ENCODE peak calls at places on chromosomes 12 and 14, in four cellular contexts. One of them, this sample, is unnamed.

GRCh38 chr12:52647601-52648000 is 4.4 kb downstream of the KRT2 start:
- DNase-seq in HepG2: no peak
- DNase-seq in GM12878: no peak
- DNase-seq in H1: peak
- DNase-seq in this sample: no peak

GRCh38 chr12:124045671-124046070 is 72.7 kb downstream of the ZNF664 start:
- DNase-seq in HepG2: no peak
- DNase-seq in GM12878: no peak
- DNase-seq in H1: no peak
- DNase-seq in this sample: no peak

GRCh38 chr12:125936502-125936901 is 871.3 kb downstream of the AACS start:
- DNase-seq in HepG2: no peak
- DNase-seq in GM12878: no peak
- DNase-seq in H1: no peak
- DNase-seq in this sample: no peak

GRCh38 chr14:91040545-91040944 is 19.9 kb downstream of the RPS6KA5 start:
- DNase-seq in HepG2: no peak
- DNase-seq in GM12878: no peak
- DNase-seq in H1: no peak
- DNase-seq in this sample: no peak

GRCh38 chr12:53513712-53514415 is 6.6 kb upstream of the NPFF start:
- DNase-seq in HepG2: no peak
- DNase-seq in GM12878: no peak
- DNase-seq in H1: no peak
- DNase-seq in this sample: no peak

GRCh38 chr12:72095025-72095424 is 156.4 kb downstream of the TPH2 start:
- DNase-seq in HepG2: no peak
- DNase-seq in GM12878: no peak
- DNase-seq in H1: no peak
- DNase-seq in this sample: no peak

GRCh38 chr12:65879878-65880277 is 55.6 kb downstream of the HMGA2 start:
- DNase-seq in HepG2: no peak
- DNase-seq in GM12878: no peak
- DNase-seq in H1: no peak
- DNase-seq in this sample: no peak

GRCh38 chr12:105698047-105698446 is 367.6 kb downstream of the C12orf75 start:
- DNase-seq in HepG2: no peak
- DNase-seq in GM12878: no peak
- DNase-seq in H1: no peak
- DNase-seq in this sample: no peak

GRCh38 chr12:113880337-113880736 is 85.8 kb downstream of the RBM19 start:
- DNase-seq in HepG2: no peak
- DNase-seq in GM12878: no peak
- DNase-seq in H1: no peak
- DNase-seq in this sample: no peak

GRCh38 chr14:90517431-90517841 is 120.6 kb downstream of the CALM1 start:
- DNase-seq in HepG2: peak
- DNase-seq in GM12878: no peak
- DNase-seq in H1: no peak
- DNase-seq in this sample: no peak

GRCh38 chr14:89336338-89336737 is 80.7 kb downstream of the FOXN3 start:
- DNase-seq in HepG2: peak
- DNase-seq in GM12878: no peak
- DNase-seq in H1: no peak
- DNase-seq in this sample: no peak

GRCh38 chr14:63345826-63346225 is 27.1 kb upstream of the GPHB5 start:
- DNase-seq in HepG2: no peak
- DNase-seq in GM12878: no peak
- DNase-seq in H1: no peak
- DNase-seq in this sample: no peak

GRCh38 chr14:69808919-69809808 is 12.1 kb upstream of the SLC10A1 start:
- DNase-seq in HepG2: peak
- DNase-seq in GM12878: no peak
- DNase-seq in H1: no peak
- DNase-seq in this sample: no peak
- TF ChIP-seq BRCA1 in HepG2: no peak
- TF ChIP-seq BRCA1 in GM12878: no peak
- TF ChIP-seq BRCA1 in H1: no peak
- TF ChIP-seq BRCA1 in this sample: no peak

DNA sequence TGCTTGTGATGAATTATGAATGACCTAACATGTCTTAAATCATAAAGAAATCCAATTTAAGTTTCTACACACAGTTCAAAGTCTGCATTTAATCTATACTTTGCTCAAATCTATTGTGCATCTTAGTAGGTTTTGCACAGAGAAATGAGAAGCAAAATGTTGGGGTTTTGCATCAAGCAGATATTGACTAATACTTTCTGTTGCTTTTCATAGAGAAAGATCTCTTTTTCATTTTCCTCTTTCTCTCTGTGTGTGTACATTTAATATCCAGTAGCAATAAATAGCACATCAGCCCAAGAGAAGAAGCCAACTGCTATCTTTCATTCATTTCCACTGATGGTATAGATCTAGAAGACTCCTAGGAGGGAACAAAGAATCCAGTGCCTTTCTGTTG is 535.4 kb downstream of the VRK1 start:
- DNase-seq in HepG2: no peak
- DNase-seq in GM12878: no peak
- DNase-seq in H1: no peak
- DNase-seq in this sample: no peak
- TF ChIP-seq BRCA1 in HepG2: no peak
- TF ChIP-seq BRCA1 in GM12878: no peak
- TF ChIP-seq BRCA1 in H1: no peak
- TF ChIP-seq BRCA1 in this sample: no peak

GRCh38 chr12:111445311-111446043 is 39.8 kb downstream of the SH2B3 start:
- DNase-seq in HepG2: no peak
- DNase-seq in GM12878: no peak
- DNase-seq in H1: no peak
- DNase-seq in this sample: no peak

GRCh38 chr12:111443586-111443985 is 37.9 kb downstream of the SH2B3 start:
- DNase-seq in HepG2: no peak
- DNase-seq in GM12878: no peak
- DNase-seq in H1: no peak
- DNase-seq in this sample: no peak

GRCh38 chr12:111446044-111446581 is 40.4 kb downstream of the SH2B3 start:
- DNase-seq in HepG2: no peak
- DNase-seq in GM12878: no peak
- DNase-seq in H1: peak
- DNase-seq in this sample: peak

GRCh38 chr12:111444314-111444705 is 38.6 kb downstream of the SH2B3 start:
- DNase-seq in HepG2: no peak
- DNase-seq in GM12878: peak
- DNase-seq in H1: no peak
- DNase-seq in this sample: no peak

GRCh38 chr12:111444706-111445310 is 39.1 kb downstream of the SH2B3 start:
- DNase-seq in HepG2: no peak
- DNase-seq in GM12878: peak
- DNase-seq in H1: peak
- DNase-seq in this sample: no peak
- TF ChIP-seq BRCA1 in HepG2: no peak
- TF ChIP-seq BRCA1 in GM12878: no peak
- TF ChIP-seq BRCA1 in H1: no peak
- TF ChIP-seq BRCA1 in this sample: no peak

DNA sequence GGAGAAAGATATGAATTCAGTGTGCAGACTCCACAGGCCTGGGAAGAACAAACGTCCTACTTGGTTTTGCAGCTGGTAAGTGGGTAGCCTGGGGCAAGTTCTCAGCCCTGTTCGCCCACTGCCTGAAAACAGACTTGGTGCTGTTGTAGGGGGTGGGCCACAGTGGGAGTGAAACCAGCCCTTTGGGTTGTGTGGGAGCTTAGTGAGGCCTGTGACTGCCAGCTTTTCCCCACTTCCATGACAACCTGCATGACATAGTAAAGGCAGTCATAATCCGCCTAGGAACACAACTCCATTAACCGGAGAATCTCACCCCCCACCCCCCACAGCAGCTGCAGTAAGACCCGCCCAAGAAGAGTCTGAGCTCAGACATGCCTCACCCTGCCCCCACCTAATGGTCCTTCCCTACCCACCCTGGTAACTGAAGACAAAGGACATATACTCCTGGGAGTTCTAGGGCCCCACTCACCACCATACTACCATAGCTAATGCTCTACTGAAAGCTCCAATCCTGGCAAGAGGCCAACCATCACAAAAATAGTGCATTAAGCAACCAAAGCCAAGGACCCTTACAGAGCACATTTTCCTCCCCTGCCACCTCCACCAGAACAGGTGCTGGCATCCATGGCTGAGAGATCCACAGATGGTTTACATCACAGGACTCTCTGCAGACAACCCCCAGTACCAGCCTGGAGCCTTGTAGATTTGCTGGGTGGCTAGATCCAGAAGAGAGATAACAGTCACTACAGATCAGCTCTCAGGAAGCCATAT is 39.8 kb upstream of the LMNTD1 start:
- DNase-seq in HepG2: no peak
- DNase-seq in GM12878: no peak
- DNase-seq in H1: no peak
- DNase-seq in this sample: no peak
- TF ChIP-seq BRCA1 in HepG2: no peak
- TF ChIP-seq BRCA1 in GM12878: no peak
- TF ChIP-seq BRCA1 in H1: no peak
- TF ChIP-seq BRCA1 in this sample: no peak

GRCh38 chr12:47225356-47225755 is 145.6 kb upstream of the AMIGO2 start:
- DNase-seq in HepG2: no peak
- DNase-seq in GM12878: no peak
- DNase-seq in H1: no peak
- DNase-seq in this sample: no peak

GRCh38 chr12:47222960-47223847 is 143.4 kb upstream of the AMIGO2 start:
- DNase-seq in HepG2: no peak
- DNase-seq in GM12878: no peak
- DNase-seq in H1: peak
- DNase-seq in this sample: peak

GRCh38 chr12:47224563-47225133 is 144.9 kb upstream of the AMIGO2 start:
- DNase-seq in HepG2: no peak
- DNase-seq in GM12878: no peak
- DNase-seq in H1: no peak
- DNase-seq in this sample: no peak

GRCh38 chr12:47222592-47222959 is 142.8 kb upstream of the AMIGO2 start:
- DNase-seq in HepG2: no peak
- DNase-seq in GM12878: no peak
- DNase-seq in H1: peak
- DNase-seq in this sample: no peak

GRCh38 chr12:47223848-47224213 is 144.1 kb upstream of the AMIGO2 start:
- DNase-seq in HepG2: peak
- DNase-seq in GM12878: no peak
- DNase-seq in H1: no peak
- DNase-seq in this sample: no peak
- TF ChIP-seq BRCA1 in HepG2: no peak
- TF ChIP-seq BRCA1 in GM12878: no peak
- TF ChIP-seq BRCA1 in H1: no peak
- TF ChIP-seq BRCA1 in this sample: no peak

GRCh38 chr12:16828891-16829290 is 222.9 kb upstream of the LMO3 start:
- DNase-seq in HepG2: no peak
- DNase-seq in GM12878: no peak
- DNase-seq in H1: no peak
- DNase-seq in this sample: no peak
- TF ChIP-seq BRCA1 in HepG2: no peak
- TF ChIP-seq BRCA1 in GM12878: no peak
- TF ChIP-seq BRCA1 in H1: no peak
- TF ChIP-seq BRCA1 in this sample: no peak

DNA sequence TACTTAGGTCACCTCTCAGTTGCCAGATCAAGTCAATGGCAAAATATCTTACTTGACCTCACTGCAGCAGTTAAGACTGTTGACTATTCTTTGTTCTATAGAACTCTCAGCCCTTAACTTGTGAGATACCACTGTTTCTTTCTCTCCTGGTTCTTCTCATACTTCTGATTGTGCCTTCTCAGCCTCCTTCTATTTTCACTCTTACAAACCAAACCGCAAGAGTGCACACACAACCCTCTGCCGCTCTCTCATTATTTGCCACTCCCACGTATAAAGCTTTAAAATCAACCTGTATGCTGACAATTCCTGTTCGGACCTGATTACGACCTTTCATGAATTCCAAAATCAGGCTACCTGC is 4.5 kb downstream of the E2F7 start:
- DNase-seq in HepG2: no peak
- DNase-seq in GM12878: peak
- DNase-seq in H1: no peak
- DNase-seq in this sample: no peak
- TF ChIP-seq BRCA1 in HepG2: no peak
- TF ChIP-seq BRCA1 in GM12878: no peak
- TF ChIP-seq BRCA1 in H1: no peak
- TF ChIP-seq BRCA1 in this sample: no peak

GRCh38 chr12:97075583-97076268 is 168.7 kb downstream of the NEDD1 start:
- DNase-seq in HepG2: no peak
- DNase-seq in GM12878: no peak
- DNase-seq in H1: no peak
- DNase-seq in this sample: no peak
- TF ChIP-seq BRCA1 in HepG2: no peak
- TF ChIP-seq BRCA1 in GM12878: no peak
- TF ChIP-seq BRCA1 in H1: no peak
- TF ChIP-seq BRCA1 in this sample: no peak

GRCh38 chr14:51533160-51533559 is 118.5 kb upstream of the FRMD6 start:
- DNase-seq in HepG2: no peak
- DNase-seq in GM12878: no peak
- DNase-seq in H1: no peak
- DNase-seq in this sample: no peak

GRCh38 chr14:51533877-51534553 is 117.7 kb upstream of the FRMD6 start:
- DNase-seq in HepG2: no peak
- DNase-seq in GM12878: no peak
- DNase-seq in H1: no peak
- DNase-seq in this sample: no peak

GRCh38 chr14:51538973-51539372 is 112.7 kb upstream of the FRMD6 start:
- DNase-seq in HepG2: no peak
- DNase-seq in GM12878: no peak
- DNase-seq in H1: no peak
- DNase-seq in this sample: no peak

GRCh38 chr14:51535443-51536044 is 116.2 kb upstream of the FRMD6 start:
- DNase-seq in HepG2: no peak
- DNase-seq in GM12878: no peak
- DNase-seq in H1: no peak
- DNase-seq in this sample: no peak

DNA sequence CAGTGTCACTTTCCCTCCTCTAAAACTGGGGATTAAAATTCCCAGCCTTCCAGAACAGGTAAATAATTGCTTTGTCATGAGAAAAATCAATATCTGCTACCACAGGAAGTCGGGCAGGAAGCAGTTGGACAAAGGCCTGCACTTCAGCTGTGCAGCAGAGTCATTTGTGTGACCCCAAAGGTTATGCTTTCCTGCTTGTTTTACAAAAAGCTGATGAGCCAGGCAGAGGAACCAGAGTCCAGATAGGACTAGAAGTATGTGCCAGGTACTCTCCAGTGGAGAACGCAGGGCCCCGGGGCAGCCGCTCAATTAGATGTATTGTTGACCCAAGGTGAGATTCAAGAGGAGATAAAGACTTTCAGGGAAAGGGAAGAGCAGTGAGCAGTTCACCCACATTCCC is 117.1 kb upstream of the FRMD6 start:
- DNase-seq in HepG2: peak
- DNase-seq in GM12878: no peak
- DNase-seq in H1: no peak
- DNase-seq in this sample: no peak
- TF ChIP-seq BRCA1 in HepG2: peak
- TF ChIP-seq BRCA1 in GM12878: no peak
- TF ChIP-seq BRCA1 in H1: no peak
- TF ChIP-seq BRCA1 in this sample: no peak